ENCODE peak calls at places on chromosomes 16 and 17, in four cellular contexts. One of them, this sample, is unnamed.

GRCh38 chr16:30657866-30658730 is at the start of gene FBRS:
- DNase-seq in Right ventricle myocardium inferior: peak
- DNase-seq in HEK293T: peak
- DNase-seq in T-cell: peak
- DNase-seq in this sample: peak

GRCh38 chr17:57940217-57940616 is 15.0 kb downstream of the CUEDC1 start:
- DNase-seq in Right ventricle myocardium inferior: no peak
- DNase-seq in HEK293T: no peak
- DNase-seq in T-cell: no peak
- DNase-seq in this sample: no peak

GRCh38 chr16:56629531-56629930 is 2.9 kb upstream of the MT1M start:
- DNase-seq in Right ventricle myocardium inferior: no peak
- DNase-seq in HEK293T: no peak
- DNase-seq in T-cell: no peak
- DNase-seq in this sample: no peak

GRCh38 chr17:58305626-58306025 is 23.0 kb downstream of the TSPOAP1 start:
- DNase-seq in Right ventricle myocardium inferior: peak
- DNase-seq in HEK293T: no peak
- DNase-seq in T-cell: no peak
- DNase-seq in this sample: peak

GRCh38 chr17:48634446-48635208 is 8.5 kb upstream of the HOXB9 start:
- DNase-seq in Right ventricle myocardium inferior: no peak
- DNase-seq in HEK293T: no peak
- DNase-seq in T-cell: no peak
- DNase-seq in this sample: no peak

GRCh38 chr17:40903129-40903847 is 18.2 kb upstream of the KRT20 start:
- DNase-seq in Right ventricle myocardium inferior: no peak
- DNase-seq in HEK293T: no peak
- DNase-seq in T-cell: no peak
- DNase-seq in this sample: no peak

GRCh38 chr17:17853811-17854527 is 17.2 kb upstream of the SREBF1 start:
- DNase-seq in Right ventricle myocardium inferior: no peak
- DNase-seq in HEK293T: no peak
- DNase-seq in T-cell: no peak
- DNase-seq in this sample: no peak

GRCh38 chr17:76707985-76708807 is 2.6 kb downstream of the MXRA7 start:
- DNase-seq in Right ventricle myocardium inferior: no peak
- DNase-seq in HEK293T: no peak
- DNase-seq in T-cell: no peak
- DNase-seq in this sample: peak

GRCh38 chr17:67058036-67058435 is 13.7 kb downstream of the CACNG1 start:
- DNase-seq in Right ventricle myocardium inferior: no peak
- DNase-seq in HEK293T: no peak
- DNase-seq in T-cell: no peak
- DNase-seq in this sample: no peak

GRCh38 chr16:66444049-66444481 is 17.0 kb downstream of the BEAN1 start:
- DNase-seq in Right ventricle myocardium inferior: no peak
- DNase-seq in HEK293T: no peak
- DNase-seq in T-cell: no peak
- DNase-seq in this sample: peak

GRCh38 chr17:7590743-7591142 is 849 bp upstream of the SOX15 start:
- DNase-seq in Right ventricle myocardium inferior: no peak
- DNase-seq in HEK293T: no peak
- DNase-seq in T-cell: no peak
- DNase-seq in this sample: peak

GRCh38 chr17:68762911-68763310 is 161.7 kb upstream of the FAM20A start:
- DNase-seq in Right ventricle myocardium inferior: no peak
- DNase-seq in HEK293T: no peak
- DNase-seq in T-cell: no peak
- DNase-seq in this sample: no peak

GRCh38 chr17:48970224-48970623 is 1.8 kb upstream of the GIP start:
- DNase-seq in Right ventricle myocardium inferior: no peak
- DNase-seq in HEK293T: peak
- DNase-seq in T-cell: no peak
- DNase-seq in this sample: no peak

GRCh38 chr17:4405038-4405669 is 28.6 kb upstream of the SPNS3 start:
- DNase-seq in Right ventricle myocardium inferior: no peak
- DNase-seq in HEK293T: no peak
- DNase-seq in T-cell: no peak
- DNase-seq in this sample: no peak

GRCh38 chr16:62041401-62041800 is 5.2 kb upstream of the CDH8 start:
- DNase-seq in Right ventricle myocardium inferior: no peak
- DNase-seq in HEK293T: peak
- DNase-seq in T-cell: no peak
- DNase-seq in this sample: no peak

GRCh38 chr17:17682737-17683675 is 1.7 kb downstream of the RAI1 start:
- DNase-seq in Right ventricle myocardium inferior: peak
- DNase-seq in HEK293T: peak
- DNase-seq in T-cell: peak
- DNase-seq in this sample: peak

GRCh38 chr17:5373112-5373511 is 46.4 kb downstream of the NUP88 start:
- DNase-seq in Right ventricle myocardium inferior: no peak
- DNase-seq in HEK293T: no peak
- DNase-seq in T-cell: no peak
- DNase-seq in this sample: no peak

GRCh38 chr17:17813055-17813724 is 23.6 kb downstream of the SREBF1 start:
- DNase-seq in Right ventricle myocardium inferior: no peak
- DNase-seq in HEK293T: no peak
- DNase-seq in T-cell: no peak
- DNase-seq in this sample: no peak

GRCh38 chr16:67865318-67865717 is 7.5 kb upstream of the EDC4 start:
- DNase-seq in Right ventricle myocardium inferior: no peak
- DNase-seq in HEK293T: peak
- DNase-seq in T-cell: no peak
- DNase-seq in this sample: no peak

GRCh38 chr17:60730273-60730672 is 52.6 kb downstream of the BCAS3 start:
- DNase-seq in Right ventricle myocardium inferior: no peak
- DNase-seq in HEK293T: no peak
- DNase-seq in T-cell: no peak
- DNase-seq in this sample: no peak

GRCh38 chr16:35252356-35252936 is 1793.0 kb downstream of the TP53TG3F start:
- DNase-seq in Right ventricle myocardium inferior: no peak
- DNase-seq in HEK293T: no peak
- DNase-seq in T-cell: no peak
- DNase-seq in this sample: no peak